ENCODE peak calls at places on chromosomes 16 and 17, in six cellular contexts. I is GM23338, F is MM.1S, V is hepatocyte, U is OCI-LY7, R is HCT116. B is an unnamed sample.

GRCh38 chr17:81579298-81579697 is 27.1 kb upstream of the FAAP100 start:
- DNase-seq in I (no peak), F (no peak), V (no peak), U (no peak), R (no peak), B (no peak)

GRCh38 chr17:78974635-78975591 is 4.8 kb downstream of the LGALS3BP start:
- DNase-seq in I (peak), F (no peak), V (peak), U (peak), R (peak), B (no peak)

GRCh38 chr16:1057252-1057932 is 15.2 kb upstream of the SSTR5 start:
- DNase-seq in I (peak), F (peak), V (peak), U (no peak), R (no peak), B (peak)

GRCh38 chr17:33273743-33274410 is 19.2 kb downstream of the ASIC2 start:
- DNase-seq in I (no peak), F (no peak), V (no peak), U (no peak), R (no peak), B (no peak)

GRCh38 chr17:78779848-78780247 is 2.2 kb downstream of the CYTH1 start:
- DNase-seq in I (no peak), F (peak), V (no peak), U (peak), R (no peak), B (peak)

GRCh38 chr17:78397681-78398101 is 19.2 kb downstream of the PGS1 start:
- DNase-seq in I (no peak), F (no peak), V (no peak), U (no peak), R (no peak), B (no peak)

GRCh38 chr16:11576427-11577289 is 10.1 kb downstream of the LITAF start:
- DNase-seq in I (no peak), F (peak), V (no peak), U (peak), R (no peak), B (no peak)

GRCh38 chr17:41814195-41814594 is 1.4 kb downstream of the FKBP10 start:
- DNase-seq in I (no peak), F (no peak), V (no peak), U (no peak), R (no peak), B (no peak)

GRCh38 chr17:34275881-34276280 is 5.9 kb downstream of the CCL7 start:
- DNase-seq in I (no peak), F (no peak), V (peak), U (no peak), R (no peak), B (no peak)

GRCh38 chr17:72634621-72635020 is 457.9 kb downstream of the SLC39A11 start:
- DNase-seq in I (no peak), F (no peak), V (no peak), U (no peak), R (no peak), B (no peak)

GRCh38 chr16:88568710-88569613 is 1.2 kb upstream of the ZC3H18 start:
- DNase-seq in I (no peak), F (no peak), V (no peak), U (no peak), R (no peak), B (no peak)

GRCh38 chr17:81295678-81296381 is 723 bp upstream of the SLC38A10 start:
- DNase-seq in I (peak), F (peak), V (peak), U (peak), R (peak), B (peak)

GRCh38 chr17:6940186-6940649 is 55.6 kb upstream of the ALOX12 start:
- DNase-seq in I (no peak), F (peak), V (no peak), U (no peak), R (no peak), B (no peak)

GRCh38 chr17:6938637-6939036 is 57.2 kb upstream of the ALOX12 start:
- DNase-seq in I (no peak), F (no peak), V (no peak), U (no peak), R (no peak), B (no peak)

GRCh38 chr17:6936370-6937028 is 59.4 kb upstream of the ALOX12 start:
- DNase-seq in I (peak), F (peak), V (no peak), U (no peak), R (no peak), B (no peak)

GRCh38 chr17:6947745-6948144 is 48.1 kb upstream of the ALOX12 start:
- DNase-seq in I (no peak), F (no peak), V (no peak), U (no peak), R (no peak), B (no peak)

GRCh38 chr17:6941989-6942388 is 53.9 kb upstream of the ALOX12 start:
- DNase-seq in I (peak), F (no peak), V (no peak), U (no peak), R (no peak), B (no peak)
- TF ChIP-seq EZH2phosphoT487 in I (no peak), F (no peak), V (no peak), U (no peak), R (no peak), B (no peak)

GRCh38 chr16:21161211-21161610 is 2.7 kb downstream of the LDAF1 start:
- DNase-seq in I (no peak), F (no peak), V (no peak), U (no peak), R (no peak), B (no peak)
- H3K27ac ChIP-seq in I (no peak), F (no peak), V (no peak), U (no peak), R (no peak), B (no peak)

DNA sequence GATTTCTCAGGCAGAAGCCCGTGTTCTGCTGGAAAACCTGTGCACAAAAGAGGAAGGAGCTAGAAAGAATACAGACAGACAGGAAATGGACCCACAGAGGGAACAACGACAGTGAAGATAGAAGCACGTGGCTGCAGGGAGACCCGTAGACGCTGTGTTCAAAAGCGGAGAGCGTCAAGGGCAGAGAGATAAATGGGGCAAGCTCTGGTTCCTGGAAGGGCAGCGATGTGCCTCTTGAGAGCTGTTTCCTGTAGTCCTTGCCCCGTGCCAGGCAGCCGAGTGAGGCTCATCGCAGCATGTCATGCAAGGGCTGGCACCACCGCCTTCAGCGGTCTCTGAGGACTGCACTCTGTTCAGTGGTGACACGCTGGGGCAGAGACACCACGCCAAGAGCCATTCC is 43.6 kb upstream of the CACNG5 start:
- DNase-seq in I (no peak), F (no peak), V (no peak), U (no peak), R (no peak), B (no peak)
- H3K4me2 ChIP-seq in I (no peak), F (no peak), V (no peak), U (peak), R (no peak), B (no peak)

DNA sequence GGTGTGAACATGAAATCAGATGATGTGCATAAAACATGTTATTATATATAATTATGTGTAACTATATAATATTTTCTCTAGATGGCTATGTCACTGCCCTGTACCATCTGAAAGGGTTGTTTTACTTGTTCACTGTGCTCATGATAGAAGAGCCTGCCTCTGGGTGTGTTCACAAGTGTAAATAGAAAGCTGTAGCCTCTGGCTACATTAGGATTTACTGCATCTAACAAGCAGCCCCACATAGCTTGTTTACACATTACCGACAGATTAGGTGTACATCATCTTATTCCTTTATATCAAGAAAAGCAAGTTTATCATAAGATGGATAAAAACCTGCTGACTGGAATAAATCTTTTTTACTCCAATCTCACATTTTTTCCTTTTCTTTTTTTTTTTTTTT is 46.1 kb downstream of the CHD9 start:
- DNase-seq in I (no peak), F (no peak), V (no peak), U (no peak), R (no peak), B (no peak)
- TF ChIP-seq EZH2phosphoT487 in I (no peak), F (no peak), V (no peak), U (no peak), R (no peak), B (no peak)

DNA sequence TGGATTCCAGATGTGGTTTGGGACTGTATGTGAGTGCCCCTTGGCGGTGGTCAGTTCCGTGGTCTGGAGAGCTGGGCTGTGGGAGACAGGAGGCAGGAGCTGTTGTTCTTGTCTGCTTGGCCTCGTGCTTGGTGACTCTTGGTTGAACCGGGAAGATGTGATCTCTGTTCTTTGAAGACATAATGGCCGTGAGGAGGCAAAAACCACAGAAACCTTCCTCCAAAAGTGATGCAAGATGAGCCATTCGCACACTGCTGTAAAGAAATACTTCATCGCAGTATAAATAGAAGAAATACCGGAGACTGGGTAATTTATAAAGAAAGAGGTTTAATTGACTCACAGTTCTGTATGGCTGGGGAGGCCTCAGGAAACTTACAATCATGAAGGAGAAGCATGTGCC is 128.8 kb downstream of the RAP1GAP2 start:
- DNase-seq in I (no peak), F (no peak), V (no peak), U (no peak), R (no peak), B (no peak)
- H3K27ac ChIP-seq in I (peak), F (no peak), V (no peak), U (no peak), R (no peak), B (no peak)

GRCh38 chr16:3096362-3096761 is 2.7 kb downstream of the ZSCAN10 start:
- DNase-seq in I (no peak), F (no peak), V (no peak), U (no peak), R (no peak), B (no peak)
- H3K4me2 ChIP-seq in I (peak), F (no peak), V (no peak), U (no peak), R (no peak), B (no peak)

DNA sequence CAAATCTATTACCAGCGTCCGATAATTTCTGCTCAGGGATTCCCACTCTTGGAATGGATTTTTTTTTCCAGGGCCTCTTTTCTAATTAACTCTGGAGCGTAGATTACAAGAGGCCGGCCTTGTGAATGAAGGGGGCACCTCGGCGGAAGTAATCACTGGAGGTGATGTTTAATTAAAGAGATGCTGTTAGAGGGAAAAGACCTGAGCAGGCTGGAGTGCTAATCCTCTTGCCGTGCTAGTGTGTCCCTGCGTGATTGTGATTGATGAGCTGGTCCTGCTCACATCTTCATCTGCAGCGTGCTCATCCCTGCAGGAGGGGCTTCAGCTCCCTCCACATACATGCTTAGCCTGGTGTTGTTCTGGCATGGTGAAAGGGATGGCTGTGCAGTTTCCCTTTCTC is 155.3 kb downstream of the RBFOX1 start:
- DNase-seq in I (no peak), F (no peak), V (no peak), U (no peak), R (no peak), B (peak)
- TF ChIP-seq EZH2phosphoT487 in I (no peak), F (no peak), V (no peak), U (no peak), R (no peak), B (no peak)

B was measured in neural progenitor cell.